ENCODE peak calls at places on chromosome 2, in eight cellular contexts. N, F, L, Y, E, P, O and C are unnamed samples.

GRCh38 chr2:70921031-70921430 is 14.7 kb upstream of the ATP6V1B1 start:
- DNase-seq in P (no peak), F (no peak), L (no peak), Y (no peak), E (no peak), N (no peak), O (no peak), C (peak; percentile 40)

GRCh38 chr2:167826906-167827305 is 420.5 kb downstream of the STK39 start:
- DNase-seq in F (no peak), O (no peak), Y (no peak), N (no peak), L (no peak), E (no peak), P (no peak), C (no peak)

GRCh38 chr2:236571161-236571560 is 1.5 kb downstream of the ACKR3 start:
- DNase-seq in O (no peak), F (no peak), P (no peak), E (no peak), Y (no peak), N (no peak), L (no peak), C (no peak)

GRCh38 chr2:26816893-26817292 is 31.0 kb downstream of the CENPA start:
- DNase-seq in N (no peak), P (no peak), O (no peak), F (no peak), E (no peak), L (no peak), Y (no peak), C (no peak)

GRCh38 chr2:229380101-229380625 is 109.1 kb upstream of the PID1 start:
- DNase-seq in P (no peak), N (no peak), E (no peak), Y (no peak), O (no peak), L (no peak), F (no peak), C (no peak)

GRCh38 chr2:109213646-109214417 is 84.8 kb downstream of the SH3RF3 start:
- DNase-seq in P (no peak), N (peak; percentile 69), L (no peak), O (peak; percentile 60), F (peak; percentile 53), Y (no peak), E (peak; percentile 79), C (no peak)

GRCh38 chr2:120422761-120423160 is 76.8 kb downstream of the INHBB start:
- DNase-seq in Y (no peak), E (no peak), N (no peak), P (no peak), O (no peak), L (no peak), F (no peak), C (no peak)

GRCh38 chr2:220660277-220661155 is 911.6 kb downstream of the EPHA4 start:
- DNase-seq in L (no peak), P (no peak), F (no peak), Y (no peak), O (no peak), E (no peak), N (peak; percentile 60), C (no peak)

GRCh38 chr2:230824406-230824978 is 40.2 kb upstream of the ITM2C start:
- DNase-seq in F (peak; percentile 49), N (peak; percentile 57), L (peak; percentile 76), O (peak; percentile 19), Y (peak; percentile 66), E (peak; percentile 80), P (peak; percentile 38), C (no peak)

GRCh38 chr2:236960516-236960915 is 125.2 kb upstream of the COPS8 start:
- DNase-seq in Y (no peak), L (no peak), E (no peak), F (no peak), O (no peak), N (no peak), P (no peak), C (no peak)

GRCh38 chr2:30237346-30238142 is 6.2 kb downstream of the LBH start:
- DNase-seq in Y (no peak), F (no peak), O (no peak), L (no peak), E (peak; percentile 55), N (no peak), P (no peak), C (no peak)

GRCh38 chr2:233929352-233929843 is 12.2 kb downstream of the TRPM8 start:
- DNase-seq in L (no peak), P (no peak), Y (no peak), O (no peak), F (no peak), E (no peak), N (no peak), C (no peak)

GRCh38 chr2:20592106-20593071 is 58.5 kb downstream of the HS1BP3 start:
- DNase-seq in L (no peak), N (no peak), F (no peak), Y (no peak), P (no peak), O (no peak), E (no peak), C (no peak)

GRCh38 chr2:214484239-214484638 is 73.4 kb downstream of the VWC2L start:
- DNase-seq in P (no peak), N (no peak), F (no peak), E (no peak), O (no peak), L (no peak), Y (peak; percentile 52), C (no peak)

GRCh38 chr2:219736196-219736595 is 108.8 kb downstream of the SLC4A3 start:
- DNase-seq in L (peak; percentile 38), O (no peak), Y (peak; percentile 40), N (no peak), F (no peak), E (peak; percentile 76), P (peak; percentile 16), C (no peak)

GRCh38 chr2:189014426-189015138 is 40.4 kb downstream of the COL3A1 start:
- DNase-seq in P (no peak), O (no peak), E (peak; percentile 53), Y (no peak), N (no peak), L (no peak), F (no peak), C (no peak)

GRCh38 chr2:169320561-169320960 is 41.8 kb downstream of the LRP2 start:
- DNase-seq in L (no peak), Y (no peak), O (no peak), E (no peak), F (no peak), P (no peak), N (no peak), C (no peak)